ENCODE peak calls at places on chromosomes 7 and 10, in five cellular contexts. One of them, this sample, is unnamed.
A peak's percentile ranks its signal among the peaks of the same experiment; 100 is the strongest.

GRCh38 chr7:54802841-54803240 is 43.8 kb upstream of the SEC61G start:
- DNase-seq in prostate gland: no peak
- DNase-seq in A549: no peak
- DNase-seq in epithelial cell of esophagus: peak; percentile 88
- DNase-seq in lower lobe of right lung: no peak
- DNase-seq in this sample: no peak

GRCh38 chr7:20408467-20408826 is 77.7 kb downstream of the ITGB8 start:
- DNase-seq in lower lobe of right lung: no peak
- DNase-seq in prostate gland: no peak
- DNase-seq in epithelial cell of esophagus: peak; percentile 63
- DNase-seq in A549: no peak
- DNase-seq in this sample: peak; percentile 48

GRCh38 chr7:132878228-132878919 is 203.5 kb downstream of the CHCHD3 start:
- DNase-seq in epithelial cell of esophagus: peak; percentile 78
- DNase-seq in A549: no peak
- DNase-seq in prostate gland: no peak
- DNase-seq in lower lobe of right lung: no peak
- DNase-seq in this sample: no peak

GRCh38 chr7:95011156-95011928 is 103.9 kb downstream of the PPP1R9A start:
- DNase-seq in epithelial cell of esophagus: peak; percentile 35
- DNase-seq in lower lobe of right lung: no peak
- DNase-seq in A549: peak; percentile 24
- DNase-seq in prostate gland: no peak
- DNase-seq in this sample: no peak

GRCh38 chr7:37000514-37000913 is 276.2 kb upstream of the AOAH start:
- DNase-seq in lower lobe of right lung: no peak
- DNase-seq in epithelial cell of esophagus: no peak
- DNase-seq in prostate gland: no peak
- DNase-seq in A549: no peak
- DNase-seq in this sample: no peak

GRCh38 chr10:126094537-126094936 is 198.2 kb downstream of the FANK1 start:
- DNase-seq in epithelial cell of esophagus: no peak
- DNase-seq in prostate gland: no peak
- DNase-seq in lower lobe of right lung: no peak
- DNase-seq in A549: no peak
- DNase-seq in this sample: peak; percentile 11

GRCh38 chr7:4093492-4093891 is 588.6 kb upstream of the FOXK1 start:
- DNase-seq in epithelial cell of esophagus: no peak
- DNase-seq in lower lobe of right lung: no peak
- DNase-seq in A549: no peak
- DNase-seq in prostate gland: no peak
- DNase-seq in this sample: no peak

GRCh38 chr10:107152087-107152486 is 12.4 kb downstream of the SORCS1 start:
- DNase-seq in A549: no peak
- DNase-seq in prostate gland: no peak
- DNase-seq in lower lobe of right lung: no peak
- DNase-seq in epithelial cell of esophagus: no peak
- DNase-seq in this sample: no peak

GRCh38 chr10:99372546-99373271 is 43.6 kb downstream of the CNNM1 start:
- DNase-seq in A549: no peak
- DNase-seq in lower lobe of right lung: no peak
- DNase-seq in prostate gland: no peak
- DNase-seq in epithelial cell of esophagus: peak; percentile 29
- DNase-seq in this sample: peak; percentile 64

GRCh38 chr7:121336579-121336978 is 7.8 kb downstream of the WNT16 start:
- DNase-seq in prostate gland: no peak
- DNase-seq in epithelial cell of esophagus: no peak
- DNase-seq in A549: no peak
- DNase-seq in lower lobe of right lung: no peak
- DNase-seq in this sample: no peak

GRCh38 chr7:130345106-130345505 is 490 bp downstream of the CPA5 start:
- DNase-seq in lower lobe of right lung: no peak
- DNase-seq in A549: no peak
- DNase-seq in epithelial cell of esophagus: no peak
- DNase-seq in prostate gland: no peak
- DNase-seq in this sample: no peak

GRCh38 chr10:44960482-44961230 is 1.1 kb downstream of the RASSF4 start:
- DNase-seq in epithelial cell of esophagus: no peak
- DNase-seq in A549: no peak
- DNase-seq in prostate gland: no peak
- DNase-seq in lower lobe of right lung: no peak
- DNase-seq in this sample: no peak

GRCh38 chr7:119630570-119630969 is 642.4 kb upstream of the KCND2 start:
- DNase-seq in epithelial cell of esophagus: peak; percentile 10
- DNase-seq in A549: no peak
- DNase-seq in lower lobe of right lung: no peak
- DNase-seq in prostate gland: no peak
- DNase-seq in this sample: no peak

GRCh38 chr10:122463466-122464157 is 2.3 kb downstream of the HTRA1 start:
- DNase-seq in A549: no peak
- DNase-seq in lower lobe of right lung: no peak
- DNase-seq in prostate gland: no peak
- DNase-seq in epithelial cell of esophagus: no peak
- DNase-seq in this sample: no peak

GRCh38 chr7:77738871-77739270 is 42.6 kb downstream of the RSBN1L start:
- DNase-seq in A549: no peak
- DNase-seq in epithelial cell of esophagus: no peak
- DNase-seq in prostate gland: no peak
- DNase-seq in lower lobe of right lung: no peak
- DNase-seq in this sample: peak; percentile 13

GRCh38 chr10:88152720-88153119 is 289.3 kb downstream of the PTEN start:
- DNase-seq in epithelial cell of esophagus: peak; percentile 99
- DNase-seq in A549: peak; percentile 11
- DNase-seq in lower lobe of right lung: no peak
- DNase-seq in prostate gland: peak; percentile 29
- DNase-seq in this sample: peak; percentile 99

GRCh38 chr10:85043207-85043606 is 714.8 kb downstream of the CCSER2 start:
- DNase-seq in prostate gland: no peak
- DNase-seq in epithelial cell of esophagus: no peak
- DNase-seq in A549: no peak
- DNase-seq in lower lobe of right lung: no peak
- DNase-seq in this sample: no peak

GRCh38 chr7:47796347-47796746 is 151.9 kb downstream of the PKD1L1 start:
- DNase-seq in prostate gland: no peak
- DNase-seq in lower lobe of right lung: no peak
- DNase-seq in A549: no peak
- DNase-seq in epithelial cell of esophagus: no peak
- DNase-seq in this sample: no peak

GRCh38 chr7:115127399-115128021 is 205.6 kb downstream of the MDFIC start:
- DNase-seq in A549: no peak
- DNase-seq in lower lobe of right lung: no peak
- DNase-seq in prostate gland: peak; percentile 25
- DNase-seq in epithelial cell of esophagus: peak; percentile 61
- DNase-seq in this sample: no peak

GRCh38 chr10:100364735-100365391 is 17.8 kb downstream of the SCD start:
- DNase-seq in prostate gland: peak; percentile 95
- DNase-seq in lower lobe of right lung: peak; percentile 81
- DNase-seq in A549: peak; percentile 89
- DNase-seq in epithelial cell of esophagus: peak; percentile 89
- DNase-seq in this sample: peak; percentile 47

GRCh38 chr7:151015967-151016366 is 8.3 kb downstream of the ATG9B start:
- DNase-seq in lower lobe of right lung: no peak
- DNase-seq in prostate gland: no peak
- DNase-seq in A549: no peak
- DNase-seq in epithelial cell of esophagus: no peak
- DNase-seq in this sample: no peak

GRCh38 chr10:96765406-96766240 is 45.3 kb upstream of the PIK3AP1 start:
- DNase-seq in lower lobe of right lung: peak; percentile 82
- DNase-seq in epithelial cell of esophagus: peak; percentile 71
- DNase-seq in A549: peak; percentile 53
- DNase-seq in prostate gland: peak; percentile 41
- DNase-seq in this sample: no peak

GRCh38 chr7:27576360-27576944 is 86.2 kb downstream of the HIBADH start:
- DNase-seq in epithelial cell of esophagus: peak; percentile 57
- DNase-seq in lower lobe of right lung: no peak
- DNase-seq in A549: peak; percentile 14
- DNase-seq in prostate gland: peak; percentile 47
- DNase-seq in this sample: peak; percentile 10

GRCh38 chr10:11135709-11136108 is 118.0 kb downstream of the CELF2 start:
- DNase-seq in epithelial cell of esophagus: no peak
- DNase-seq in A549: no peak
- DNase-seq in prostate gland: no peak
- DNase-seq in lower lobe of right lung: no peak
- DNase-seq in this sample: no peak

GRCh38 chr7:128408709-128409434 is 910 bp downstream of the IMPDH1 start:
- DNase-seq in prostate gland: no peak
- DNase-seq in epithelial cell of esophagus: peak; percentile 65
- DNase-seq in lower lobe of right lung: no peak
- DNase-seq in A549: no peak
- DNase-seq in this sample: no peak

GRCh38 chr10:23373156-23373555 is 28.6 kb upstream of the C10orf67 start:
- DNase-seq in epithelial cell of esophagus: peak; percentile 90
- DNase-seq in A549: no peak
- DNase-seq in lower lobe of right lung: no peak
- DNase-seq in prostate gland: no peak
- DNase-seq in this sample: no peak

GRCh38 chr7:2553831-2554581 is 1.3 kb downstream of the BRAT1 start:
- DNase-seq in epithelial cell of esophagus: peak; percentile 67
- DNase-seq in A549: no peak
- DNase-seq in lower lobe of right lung: peak; percentile 39
- DNase-seq in prostate gland: peak; percentile 40
- DNase-seq in this sample: no peak

GRCh38 chr7:106793015-106793651 is 71.9 kb upstream of the PIK3CG start:
- DNase-seq in epithelial cell of esophagus: peak; percentile 47
- DNase-seq in A549: peak; percentile 25
- DNase-seq in lower lobe of right lung: no peak
- DNase-seq in prostate gland: no peak
- DNase-seq in this sample: no peak

GRCh38 chr10:91328320-91328984 is 81.7 kb upstream of the HECTD2 start:
- DNase-seq in lower lobe of right lung: no peak
- DNase-seq in epithelial cell of esophagus: no peak
- DNase-seq in prostate gland: no peak
- DNase-seq in A549: no peak
- DNase-seq in this sample: no peak

GRCh38 chr7:4159761-4160554 is 522.1 kb upstream of the FOXK1 start:
- DNase-seq in A549: no peak
- DNase-seq in prostate gland: no peak
- DNase-seq in epithelial cell of esophagus: peak; percentile 41
- DNase-seq in lower lobe of right lung: no peak
- DNase-seq in this sample: no peak

GRCh38 chr7:12638851-12639467 is 48.5 kb upstream of the ARL4A start:
- DNase-seq in A549: peak; percentile 22
- DNase-seq in lower lobe of right lung: no peak
- DNase-seq in epithelial cell of esophagus: peak; percentile 51
- DNase-seq in prostate gland: no peak
- DNase-seq in this sample: peak; percentile 10

GRCh38 chr7:32506266-32507054 is 11.2 kb downstream of the AVL9 start:
- DNase-seq in epithelial cell of esophagus: peak; percentile 93
- DNase-seq in A549: peak; percentile 71
- DNase-seq in prostate gland: no peak
- DNase-seq in lower lobe of right lung: no peak
- DNase-seq in this sample: peak; percentile 89

DNA sequence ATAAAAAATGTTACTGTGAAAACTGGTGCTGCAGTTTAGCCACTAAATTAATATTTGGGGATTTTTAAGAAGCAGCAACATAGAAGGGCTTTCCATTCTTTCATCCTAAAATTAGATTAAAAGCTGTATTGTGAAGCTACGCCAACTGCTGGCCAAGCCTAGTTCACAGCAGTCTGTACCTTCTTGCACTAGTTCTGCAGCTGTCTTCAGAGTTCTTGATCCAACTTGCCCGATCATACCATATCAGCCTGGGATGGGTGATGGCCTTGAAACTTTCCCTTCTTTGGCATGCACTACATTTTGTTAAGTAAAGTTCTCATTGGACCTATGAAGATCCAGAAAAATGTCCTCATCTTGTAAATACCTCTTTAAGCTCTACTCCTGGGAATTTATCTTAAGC is 20.3 kb upstream of the PANK1 start:
- DNase-seq in lower lobe of right lung: no peak
- DNase-seq in epithelial cell of esophagus: peak; percentile 88
- DNase-seq in A549: no peak
- DNase-seq in prostate gland: no peak
- DNase-seq in this sample: no peak
- TF ChIP-seq CTCF in lower lobe of right lung: no peak
- TF ChIP-seq CTCF in epithelial cell of esophagus: peak; percentile 65
- TF ChIP-seq CTCF in A549: no peak
- TF ChIP-seq CTCF in prostate gland: no peak
- TF ChIP-seq CTCF in this sample: no peak

GRCh38 chr7:30470163-30470770 is 8.3 kb downstream of the NOD1 start:
- DNase-seq in A549: no peak
- DNase-seq in lower lobe of right lung: no peak
- DNase-seq in prostate gland: no peak
- DNase-seq in epithelial cell of esophagus: no peak
- DNase-seq in this sample: no peak

GRCh38 chr7:30469303-30469702 is 9.3 kb downstream of the NOD1 start:
- DNase-seq in prostate gland: no peak
- DNase-seq in epithelial cell of esophagus: peak; percentile 95
- DNase-seq in A549: peak; percentile 66
- DNase-seq in lower lobe of right lung: peak; percentile 81
- DNase-seq in this sample: peak; percentile 99

GRCh38 chr7:30467275-30467674 is 11.3 kb downstream of the NOD1 start:
- DNase-seq in A549: no peak
- DNase-seq in epithelial cell of esophagus: no peak
- DNase-seq in prostate gland: no peak
- DNase-seq in lower lobe of right lung: no peak
- DNase-seq in this sample: no peak

GRCh38 chr7:30468041-30468440 is 10.5 kb downstream of the NOD1 start:
- DNase-seq in prostate gland: no peak
- DNase-seq in lower lobe of right lung: no peak
- DNase-seq in A549: no peak
- DNase-seq in epithelial cell of esophagus: no peak
- DNase-seq in this sample: no peak

GRCh38 chr7:30468791-30469190 is 9.8 kb downstream of the NOD1 start:
- DNase-seq in epithelial cell of esophagus: peak; percentile 61
- DNase-seq in prostate gland: no peak
- DNase-seq in A549: no peak
- DNase-seq in lower lobe of right lung: no peak
- DNase-seq in this sample: peak; percentile 80
- H3K4me3 ChIP-seq in epithelial cell of esophagus: no peak overlapping the region
- H3K4me3 ChIP-seq in prostate gland: no peak overlapping the region
- H3K4me3 ChIP-seq in A549: no peak overlapping the region
- H3K4me3 ChIP-seq in lower lobe of right lung: peak overlapping the region; percentile 6
- H3K4me3 ChIP-seq in this sample: no peak overlapping the region

DNA sequence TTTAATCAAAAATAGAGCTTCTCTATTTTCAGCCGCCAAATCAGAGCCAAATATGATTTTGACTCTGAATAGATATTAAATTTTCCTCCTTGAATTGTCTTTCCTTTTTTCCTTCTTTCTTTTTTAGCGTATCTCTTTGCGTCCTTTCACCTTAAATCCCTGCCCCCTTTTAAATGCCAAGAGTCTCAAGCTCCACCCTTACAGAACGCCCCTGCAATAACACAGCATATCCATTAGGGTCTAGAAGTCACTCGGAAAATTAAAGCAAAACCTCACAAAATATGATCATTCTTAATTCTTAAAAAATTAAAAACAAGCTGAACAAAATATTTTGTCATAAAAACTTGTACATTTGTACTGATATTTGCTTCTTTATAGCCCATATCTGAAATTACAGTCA is 51.3 kb upstream of the GRM8 start:
- DNase-seq in epithelial cell of esophagus: no peak
- DNase-seq in A549: no peak
- DNase-seq in lower lobe of right lung: no peak
- DNase-seq in prostate gland: no peak
- DNase-seq in this sample: no peak
- TF ChIP-seq CTCF in epithelial cell of esophagus: no peak
- TF ChIP-seq CTCF in A549: no peak
- TF ChIP-seq CTCF in lower lobe of right lung: no peak
- TF ChIP-seq CTCF in prostate gland: no peak
- TF ChIP-seq CTCF in this sample: no peak

GRCh38 chr7:108015740-108016139 is 12.8 kb upstream of the LAMB1 start:
- DNase-seq in epithelial cell of esophagus: no peak
- DNase-seq in A549: no peak
- DNase-seq in prostate gland: no peak
- DNase-seq in lower lobe of right lung: no peak
- DNase-seq in this sample: no peak
- H3K4me3 ChIP-seq in epithelial cell of esophagus: no peak overlapping the region
- H3K4me3 ChIP-seq in A549: peak overlapping the region; percentile 9
- H3K4me3 ChIP-seq in prostate gland: no peak overlapping the region
- H3K4me3 ChIP-seq in lower lobe of right lung: no peak overlapping the region
- H3K4me3 ChIP-seq in this sample: no peak overlapping the region

This sample was measured in AG09309.